ENCODE peak calls at places on chromosomes 6 and 20, in four cellular contexts. J, H, U and S are unnamed samples.

GRCh38 chr6:162109466-162110040 is 618.0 kb downstream of the PRKN start:
- DNase-seq in U (no peak), J (peak), H (no peak), S (no peak)

GRCh38 chr6:163188746-163189145 is 225.8 kb upstream of the QKI start:
- DNase-seq in J (no peak), U (no peak), H (no peak), S (no peak)

GRCh38 chr20:16621435-16622141 is 48.3 kb upstream of the KIF16B start:
- DNase-seq in H (no peak), J (peak), U (no peak), S (no peak)

GRCh38 chr20:18056174-18057105 is 1.3 kb downstream of the OVOL2 start:
- DNase-seq in J (no peak), H (no peak), U (no peak), S (no peak)

GRCh38 chr20:37797669-37798175 is 103.9 kb downstream of the CTNNBL1 start:
- DNase-seq in J (no peak), U (no peak), H (no peak), S (no peak)

GRCh38 chr6:5665173-5665572 is 341.6 kb downstream of the NRN1 start:
- DNase-seq in J (no peak), U (no peak), H (no peak), S (no peak)

GRCh38 chr6:36639171-36639808 is 39.2 kb upstream of the CDKN1A start:
- DNase-seq in U (no peak), J (no peak), H (no peak), S (no peak)

GRCh38 chr6:39430968-39431523 is 108.5 kb upstream of the KCNK16 start:
- DNase-seq in U (peak), J (peak), H (no peak), S (no peak)

GRCh38 chr6:5205877-5206840 is 54.6 kb downstream of the LYRM4 start:
- DNase-seq in H (peak), J (peak), U (peak), S (peak)

GRCh38 chr6:27250955-27251671 is 3.6 kb downstream of the PRSS16 start:
- DNase-seq in U (peak), J (no peak), H (no peak), S (no peak)

GRCh38 chr20:25397827-25398226 is 7.2 kb upstream of the ABHD12 start:
- DNase-seq in H (no peak), U (no peak), J (no peak), S (peak)

GRCh38 chr6:144922120-144922722 is 637.1 kb downstream of the UTRN start:
- DNase-seq in U (no peak), H (no peak), J (no peak), S (peak)

GRCh38 chr6:27684264-27685211 is 211.6 kb upstream of the ZNF184 start:
- DNase-seq in H (peak), J (peak), U (no peak), S (peak)

GRCh38 chr6:134590449-134590848 is 272.5 kb upstream of the SGK1 start:
- DNase-seq in H (no peak), J (peak), U (no peak), S (peak)